ENCODE peak calls at places on chromosomes 5 and 9, in six cellular contexts. One of them, this sample, is unnamed.

GRCh38 chr5:128537306-128537998 is 593 bp downstream of the FBN2 start:
- DNase-seq in breast epithelium: no peak
- DNase-seq in AG09309: peak; percentile 25
- DNase-seq in GM06990: peak; percentile 6
- DNase-seq in astrocyte: peak; percentile 34
- DNase-seq in thoracic aorta: no peak
- DNase-seq in this sample: peak; percentile 36

GRCh38 chr5:1118231-1118698 is 6.4 kb upstream of the SLC12A7 start:
- DNase-seq in breast epithelium: no peak
- DNase-seq in AG09309: no peak
- DNase-seq in GM06990: no peak
- DNase-seq in astrocyte: peak; percentile 26
- DNase-seq in thoracic aorta: no peak
- DNase-seq in this sample: no peak

GRCh38 chr9:84669293-84670105 is at the start of gene NTRK2:
- DNase-seq in breast epithelium: no peak
- DNase-seq in AG09309: no peak
- DNase-seq in GM06990: peak; percentile 24
- DNase-seq in astrocyte: peak; percentile 37
- DNase-seq in thoracic aorta: no peak
- DNase-seq in this sample: peak; percentile 40

GRCh38 chr9:104914458-104914857 is 13.5 kb downstream of the ABCA1 start:
- DNase-seq in breast epithelium: no peak
- DNase-seq in AG09309: no peak
- DNase-seq in GM06990: no peak
- DNase-seq in astrocyte: no peak
- DNase-seq in thoracic aorta: no peak
- DNase-seq in this sample: no peak

GRCh38 chr9:72856985-72857631 is 95.7 kb downstream of the ALDH1A1 start:
- DNase-seq in breast epithelium: no peak
- DNase-seq in AG09309: peak; percentile 41
- DNase-seq in GM06990: no peak
- DNase-seq in astrocyte: peak; percentile 33
- DNase-seq in thoracic aorta: no peak
- DNase-seq in this sample: peak; percentile 12

GRCh38 chr5:88675758-88676636 is 207.0 kb downstream of the MEF2C start:
- DNase-seq in breast epithelium: no peak
- DNase-seq in AG09309: no peak
- DNase-seq in GM06990: peak; percentile 69
- DNase-seq in astrocyte: peak; percentile 98
- DNase-seq in thoracic aorta: no peak
- DNase-seq in this sample: peak; percentile 67

GRCh38 chr9:128550770-128551651 is 1.4 kb upstream of the SPTAN1 start:
- DNase-seq in breast epithelium: no peak
- DNase-seq in AG09309: no peak
- DNase-seq in GM06990: no peak
- DNase-seq in astrocyte: peak; percentile 57
- DNase-seq in thoracic aorta: no peak
- DNase-seq in this sample: no peak

GRCh38 chr5:56919942-56920662 is 10.7 kb downstream of the SETD9 start:
- DNase-seq in breast epithelium: no peak
- DNase-seq in AG09309: no peak
- DNase-seq in GM06990: no peak
- DNase-seq in astrocyte: no peak
- DNase-seq in thoracic aorta: no peak
- DNase-seq in this sample: no peak

GRCh38 chr5:176859916-176860315 is 39.2 kb downstream of the HK3 start:
- DNase-seq in breast epithelium: no peak
- DNase-seq in AG09309: no peak
- DNase-seq in GM06990: no peak
- DNase-seq in astrocyte: no peak
- DNase-seq in thoracic aorta: no peak
- DNase-seq in this sample: no peak

GRCh38 chr5:143036146-143036927 is 266.2 kb downstream of the ARHGAP26 start:
- DNase-seq in breast epithelium: no peak
- DNase-seq in AG09309: no peak
- DNase-seq in GM06990: no peak
- DNase-seq in astrocyte: no peak
- DNase-seq in thoracic aorta: no peak
- DNase-seq in this sample: no peak

GRCh38 chr9:133589454-133590227 is 19.5 kb downstream of the FAM163B start:
- DNase-seq in breast epithelium: no peak
- DNase-seq in AG09309: no peak
- DNase-seq in GM06990: no peak
- DNase-seq in astrocyte: no peak
- DNase-seq in thoracic aorta: no peak
- DNase-seq in this sample: no peak

GRCh38 chr5:87121315-87122170 is 146.1 kb upstream of the RASA1 start:
- DNase-seq in breast epithelium: no peak
- DNase-seq in AG09309: peak; percentile 61
- DNase-seq in GM06990: peak; percentile 70
- DNase-seq in astrocyte: peak; percentile 92
- DNase-seq in thoracic aorta: peak; percentile 14
- DNase-seq in this sample: no peak

GRCh38 chr5:135076801-135077200 is 42.8 kb upstream of the PITX1 start:
- DNase-seq in breast epithelium: peak; percentile 12
- DNase-seq in AG09309: no peak
- DNase-seq in GM06990: no peak
- DNase-seq in astrocyte: no peak
- DNase-seq in thoracic aorta: no peak
- DNase-seq in this sample: no peak

GRCh38 chr9:14433841-14434511 is 120.0 kb upstream of the NFIB start:
- DNase-seq in breast epithelium: no peak
- DNase-seq in AG09309: no peak
- DNase-seq in GM06990: peak; percentile 7
- DNase-seq in astrocyte: peak; percentile 47
- DNase-seq in thoracic aorta: no peak
- DNase-seq in this sample: no peak

GRCh38 chr5:131252824-131253171 is 11.1 kb upstream of the CDC42SE2 start:
- DNase-seq in breast epithelium: no peak
- DNase-seq in AG09309: no peak
- DNase-seq in GM06990: peak; percentile 74
- DNase-seq in astrocyte: no peak
- DNase-seq in thoracic aorta: no peak
- DNase-seq in this sample: no peak

GRCh38 chr9:130020618-130021017 is 22.4 kb downstream of the FNBP1 start:
- DNase-seq in breast epithelium: no peak
- DNase-seq in AG09309: no peak
- DNase-seq in GM06990: no peak
- DNase-seq in astrocyte: no peak
- DNase-seq in thoracic aorta: no peak
- DNase-seq in this sample: no peak

GRCh38 chr5:147918899-147919298 is 12.6 kb upstream of the C5orf46 start:
- DNase-seq in breast epithelium: no peak
- DNase-seq in AG09309: no peak
- DNase-seq in GM06990: no peak
- DNase-seq in astrocyte: no peak
- DNase-seq in thoracic aorta: no peak
- DNase-seq in this sample: no peak

GRCh38 chr9:32581512-32582143 is 8.7 kb upstream of the NDUFB6 start:
- DNase-seq in breast epithelium: no peak
- DNase-seq in AG09309: no peak
- DNase-seq in GM06990: no peak
- DNase-seq in astrocyte: peak; percentile 54
- DNase-seq in thoracic aorta: no peak
- DNase-seq in this sample: peak; percentile 37

GRCh38 chr5:131423056-131423455 is 159.2 kb downstream of the CDC42SE2 start:
- DNase-seq in breast epithelium: no peak
- DNase-seq in AG09309: no peak
- DNase-seq in GM06990: no peak
- DNase-seq in astrocyte: peak; percentile 6
- DNase-seq in thoracic aorta: no peak
- DNase-seq in this sample: no peak

GRCh38 chr5:168114444-168115017 is 176.9 kb upstream of the WWC1 start:
- DNase-seq in breast epithelium: no peak
- DNase-seq in AG09309: no peak
- DNase-seq in GM06990: peak; percentile 36
- DNase-seq in astrocyte: no peak
- DNase-seq in thoracic aorta: no peak
- DNase-seq in this sample: peak; percentile 70

GRCh38 chr5:83551826-83552225 is 80.3 kb downstream of the VCAN start:
- DNase-seq in breast epithelium: no peak
- DNase-seq in AG09309: no peak
- DNase-seq in GM06990: no peak
- DNase-seq in astrocyte: peak; percentile 70
- DNase-seq in thoracic aorta: no peak
- DNase-seq in this sample: no peak

GRCh38 chr9:127903557-127904475 is 4.4 kb upstream of the ST6GALNAC6 start:
- DNase-seq in breast epithelium: no peak
- DNase-seq in AG09309: no peak
- DNase-seq in GM06990: peak; percentile 82
- DNase-seq in astrocyte: no peak
- DNase-seq in thoracic aorta: no peak
- DNase-seq in this sample: peak; percentile 46

GRCh38 chr9:123445116-123445515 is 89.1 kb downstream of the CRB2 start:
- DNase-seq in breast epithelium: no peak
- DNase-seq in AG09309: no peak
- DNase-seq in GM06990: no peak
- DNase-seq in astrocyte: no peak
- DNase-seq in thoracic aorta: no peak
- DNase-seq in this sample: no peak

GRCh38 chr5:79259383-79259782 is 23.5 kb downstream of the JMY start:
- DNase-seq in breast epithelium: no peak
- DNase-seq in AG09309: no peak
- DNase-seq in GM06990: no peak
- DNase-seq in astrocyte: no peak
- DNase-seq in thoracic aorta: no peak
- DNase-seq in this sample: no peak

GRCh38 chr5:79259810-79260209 is 23.9 kb downstream of the JMY start:
- DNase-seq in breast epithelium: no peak
- DNase-seq in AG09309: no peak
- DNase-seq in GM06990: no peak
- DNase-seq in astrocyte: no peak
- DNase-seq in thoracic aorta: no peak
- DNase-seq in this sample: no peak

GRCh38 chr5:79263290-79263689 is 27.4 kb downstream of the JMY start:
- DNase-seq in breast epithelium: no peak
- DNase-seq in AG09309: no peak
- DNase-seq in GM06990: no peak
- DNase-seq in astrocyte: no peak
- DNase-seq in thoracic aorta: no peak
- DNase-seq in this sample: no peak

GRCh38 chr5:79258801-79259200 is 22.9 kb downstream of the JMY start:
- DNase-seq in breast epithelium: no peak
- DNase-seq in AG09309: no peak
- DNase-seq in GM06990: no peak
- DNase-seq in astrocyte: no peak
- DNase-seq in thoracic aorta: no peak
- DNase-seq in this sample: no peak

GRCh38 chr5:79261907-79262306 is 26.0 kb downstream of the JMY start:
- DNase-seq in breast epithelium: no peak
- DNase-seq in AG09309: no peak
- DNase-seq in GM06990: no peak
- DNase-seq in astrocyte: no peak
- DNase-seq in thoracic aorta: no peak
- DNase-seq in this sample: no peak
- TF ChIP-seq CTCF in breast epithelium: no peak
- TF ChIP-seq CTCF in AG09309: no peak
- TF ChIP-seq CTCF in GM06990: no peak
- TF ChIP-seq CTCF in astrocyte: no peak
- TF ChIP-seq CTCF in thoracic aorta: no peak
- TF ChIP-seq CTCF in this sample: no peak

GRCh38 chr9:135680091-135680490 is 17.0 kb downstream of the LCN9 start:
- DNase-seq in breast epithelium: no peak
- DNase-seq in AG09309: no peak
- DNase-seq in GM06990: no peak
- DNase-seq in astrocyte: no peak
- DNase-seq in thoracic aorta: no peak
- DNase-seq in this sample: no peak
- TF ChIP-seq CTCF in breast epithelium: no peak
- TF ChIP-seq CTCF in AG09309: no peak
- TF ChIP-seq CTCF in GM06990: no peak
- TF ChIP-seq CTCF in astrocyte: no peak
- TF ChIP-seq CTCF in thoracic aorta: no peak
- TF ChIP-seq CTCF in this sample: no peak

GRCh38 chr9:103913899-103914298 is 180.2 kb upstream of the SMC2 start:
- DNase-seq in breast epithelium: no peak
- DNase-seq in AG09309: no peak
- DNase-seq in GM06990: no peak
- DNase-seq in astrocyte: no peak
- DNase-seq in thoracic aorta: no peak
- DNase-seq in this sample: no peak
- TF ChIP-seq CTCF in breast epithelium: no peak
- TF ChIP-seq CTCF in AG09309: no peak
- TF ChIP-seq CTCF in GM06990: no peak
- TF ChIP-seq CTCF in astrocyte: no peak
- TF ChIP-seq CTCF in thoracic aorta: no peak
- TF ChIP-seq CTCF in this sample: no peak

GRCh38 chr5:127028822-127029457 is 1.4 kb downstream of the MARCHF3 start:
- DNase-seq in breast epithelium: no peak
- DNase-seq in AG09309: no peak
- DNase-seq in GM06990: no peak
- DNase-seq in astrocyte: no peak
- DNase-seq in thoracic aorta: no peak
- DNase-seq in this sample: no peak

GRCh38 chr5:127031147-127031862 is 947 bp upstream of the MARCHF3 start:
- DNase-seq in breast epithelium: no peak
- DNase-seq in AG09309: no peak
- DNase-seq in GM06990: no peak
- DNase-seq in astrocyte: no peak
- DNase-seq in thoracic aorta: no peak
- DNase-seq in this sample: no peak

GRCh38 chr5:127030259-127031146 is at the start of gene MARCHF3:
- DNase-seq in breast epithelium: peak; percentile 92
- DNase-seq in AG09309: peak; percentile 72
- DNase-seq in GM06990: peak; percentile 99
- DNase-seq in astrocyte: peak; percentile 89
- DNase-seq in thoracic aorta: peak; percentile 72
- DNase-seq in this sample: peak; percentile 90

GRCh38 chr5:127027539-127027938 is 2.8 kb downstream of the MARCHF3 start:
- DNase-seq in breast epithelium: no peak
- DNase-seq in AG09309: no peak
- DNase-seq in GM06990: no peak
- DNase-seq in astrocyte: no peak
- DNase-seq in thoracic aorta: no peak
- DNase-seq in this sample: no peak

DNA sequence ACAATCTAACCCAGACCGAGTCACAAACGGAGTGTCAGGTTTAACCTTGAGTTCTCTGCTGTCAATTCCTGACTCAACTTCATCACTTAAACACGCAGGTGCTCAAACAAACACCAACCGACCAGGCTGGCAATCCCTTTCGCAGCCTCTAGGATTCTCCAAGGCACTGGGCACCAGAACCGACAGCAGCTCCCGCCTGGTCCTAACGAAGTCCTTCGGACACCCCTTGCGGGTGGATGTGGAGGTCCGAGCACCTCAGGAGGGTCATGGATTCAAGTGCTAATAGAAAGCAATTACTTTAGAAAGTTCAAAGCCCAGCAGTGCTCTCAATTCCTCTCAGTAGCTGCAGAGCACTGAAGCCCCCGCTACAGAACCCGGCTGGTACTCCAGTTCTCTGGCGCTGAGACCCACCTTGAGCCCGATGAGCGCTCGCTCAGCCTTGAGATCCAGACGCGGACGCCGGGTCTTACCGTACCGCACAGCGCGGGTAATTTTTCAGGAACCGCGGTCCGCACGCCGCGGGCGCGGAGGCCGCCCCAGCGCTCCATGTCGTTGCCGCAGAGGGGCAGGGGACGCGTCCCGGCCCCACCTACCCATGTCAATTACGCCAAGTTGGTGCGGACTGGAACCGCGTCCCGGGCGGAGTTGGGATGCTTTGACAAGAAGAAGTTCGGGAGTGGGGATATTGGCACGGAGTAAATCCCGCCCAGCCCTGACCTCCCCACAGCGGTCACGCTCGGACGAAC is 672 bp downstream of the MARCHF3 start:
- DNase-seq in breast epithelium: peak; percentile 53
- DNase-seq in AG09309: no peak
- DNase-seq in GM06990: peak; percentile 66
- DNase-seq in astrocyte: peak; percentile 40
- DNase-seq in thoracic aorta: no peak
- DNase-seq in this sample: peak; percentile 44
- TF ChIP-seq CTCF in breast epithelium: peak; percentile 43
- TF ChIP-seq CTCF in AG09309: peak; percentile 51
- TF ChIP-seq CTCF in GM06990: peak; percentile 11
- TF ChIP-seq CTCF in astrocyte: peak; percentile 55
- TF ChIP-seq CTCF in thoracic aorta: peak; percentile 63
- TF ChIP-seq CTCF in this sample: peak; percentile 59